ENCODE peak calls at places on chromosome 12, in ten cellular contexts. F, Z, P, J, W, E, O, Q, C and A are unnamed samples.

GRCh38 chr12:110565919-110566871 is 16.9 kb downstream of the PPTC7 start:
- DNase-seq in O (no peak), Z (no peak), J (no peak), E (peak), Q (no peak), W (peak), F (no peak), P (peak), C (peak), A (no peak)

GRCh38 chr12:52662093-52663006 is 10.3 kb upstream of the KRT2 start:
- DNase-seq in C (no peak), F (no peak), O (no peak), W (no peak), Q (no peak), E (no peak), J (no peak), Z (no peak), P (no peak), A (no peak)

GRCh38 chr12:82517027-82517426 is 158.7 kb downstream of the METTL25 start:
- DNase-seq in Q (peak), W (no peak), C (no peak), J (peak), O (no peak), F (peak), Z (peak), E (peak), P (peak), A (no peak)

GRCh38 chr12:123109319-123109772 is 41.5 kb downstream of the PITPNM2 start:
- DNase-seq in P (no peak), C (no peak), Q (no peak), E (no peak), F (no peak), W (no peak), Z (no peak), J (no peak), O (peak), A (no peak)

GRCh38 chr12:113875681-113876080 is 90.4 kb downstream of the RBM19 start:
- DNase-seq in F (peak), O (no peak), W (no peak), Z (no peak), J (no peak), Q (no peak), E (no peak), P (no peak), C (no peak), A (no peak)

GRCh38 chr12:9118161-9118560 is 2.4 kb upstream of the A2M start:
- DNase-seq in E (peak), Z (peak), F (no peak), P (no peak), O (no peak), W (no peak), J (peak), C (no peak), Q (no peak), A (no peak)

GRCh38 chr12:42630323-42630722 is 40.8 kb upstream of the PRICKLE1 start:
- DNase-seq in Z (no peak), E (no peak), O (no peak), W (no peak), Q (no peak), P (no peak), F (no peak), J (no peak), C (no peak), A (no peak)

GRCh38 chr12:66405395-66405794 is 103.1 kb downstream of the HELB start:
- DNase-seq in C (no peak), P (peak), F (peak), Z (no peak), E (peak), J (peak), O (no peak), W (no peak), Q (no peak), A (no peak)

GRCh38 chr12:98440165-98440581 is 75.2 kb upstream of the TMPO start:
- DNase-seq in P (peak), F (peak), W (no peak), E (peak), Q (no peak), J (peak), Z (no peak), O (no peak), C (no peak), A (peak)

GRCh38 chr12:131039551-131039950 is 85.8 kb downstream of the ADGRD1 start:
- DNase-seq in O (peak), Z (no peak), E (no peak), Q (no peak), J (no peak), P (no peak), W (no peak), F (no peak), C (no peak), A (no peak)

GRCh38 chr12:109625131-109625559 is 51.6 kb downstream of the MVK start:
- DNase-seq in Z (no peak), O (no peak), C (no peak), F (peak), P (peak), E (peak), J (peak), Q (no peak), W (no peak), A (no peak)

GRCh38 chr12:65415826-65416225 is 137.3 kb downstream of the MSRB3 start:
- DNase-seq in W (no peak), E (peak), Z (no peak), J (no peak), O (no peak), C (no peak), Q (no peak), F (no peak), P (peak), A (peak)

GRCh38 chr12:108792361-108793292 is 61.3 kb upstream of the CORO1C start:
- DNase-seq in O (no peak), W (no peak), C (no peak), E (no peak), Z (no peak), J (no peak), Q (no peak), F (no peak), P (no peak), A (no peak)

GRCh38 chr12:51415931-51416330 is 8.7 kb upstream of the SLC4A8 start:
- DNase-seq in J (no peak), P (peak), Z (no peak), Q (no peak), C (no peak), O (no peak), F (no peak), W (no peak), E (peak), A (no peak)

GRCh38 chr12:42196728-42197603 is 41.1 kb downstream of the YAF2 start:
- DNase-seq in C (no peak), O (no peak), P (no peak), F (no peak), Q (no peak), J (no peak), Z (no peak), E (no peak), W (no peak), A (no peak)

GRCh38 chr12:120100630-120101029 is 15.9 kb downstream of the RAB35 start:
- DNase-seq in O (peak), E (no peak), P (no peak), W (peak), Q (no peak), C (peak), Z (no peak), F (no peak), J (peak), A (no peak)

GRCh38 chr12:131827961-131828534 is at the start of gene MMP17:
- DNase-seq in P (peak), F (peak), Q (no peak), Z (peak), E (peak), W (no peak), J (peak), C (peak), O (peak), A (no peak)

GRCh38 chr12:94638521-94638920 is 11.8 kb downstream of the TMCC3 start:
- DNase-seq in O (no peak), C (no peak), Q (no peak), W (no peak), E (no peak), Z (no peak), F (no peak), J (no peak), P (no peak), A (no peak)

GRCh38 chr12:65742481-65742971 is 81.8 kb upstream of the HMGA2 start:
- DNase-seq in C (no peak), O (no peak), Q (no peak), F (peak), P (no peak), Z (no peak), W (no peak), J (peak), E (peak), A (no peak)

GRCh38 chr12:52585951-52586350 is 12.3 kb upstream of the KRT74 start:
- DNase-seq in P (no peak), Z (no peak), J (no peak), Q (no peak), F (no peak), C (peak), W (no peak), E (no peak), O (no peak), A (no peak)

GRCh38 chr12:3252416-3252815 is 175.2 kb downstream of the TSPAN9 start:
- DNase-seq in J (peak), E (no peak), F (peak), Q (no peak), W (peak), O (peak), P (no peak), Z (no peak), C (peak), A (no peak)

GRCh38 chr12:587551-588322 is 75.5 kb downstream of the NINJ2 start:
- DNase-seq in C (no peak), O (no peak), Q (no peak), E (no peak), J (no peak), Z (no peak), W (no peak), P (no peak), F (no peak), A (no peak)

GRCh38 chr12:53463802-53464375 is 12.0 kb downstream of the PCBP2 start:
- DNase-seq in C (no peak), Z (no peak), J (no peak), F (no peak), O (no peak), W (no peak), E (no peak), Q (no peak), P (no peak), A (no peak)

GRCh38 chr12:123427036-123427769 is 9.3 kb downstream of the RILPL2 start:
- DNase-seq in W (no peak), O (no peak), E (no peak), P (no peak), Z (peak), Q (peak), J (no peak), F (no peak), C (no peak), A (no peak)

GRCh38 chr12:123094349-123095073 is 56.4 kb downstream of the PITPNM2 start:
- DNase-seq in W (peak), C (no peak), E (peak), P (peak), J (peak), O (no peak), F (peak), Z (no peak), Q (no peak), A (no peak)

GRCh38 chr12:111367661-111368221 is 1.2 kb downstream of the PHETA1 start:
- DNase-seq in C (peak), Q (no peak), W (no peak), Z (no peak), E (no peak), F (peak), P (peak), J (no peak), O (peak), A (no peak)

GRCh38 chr12:78447373-78447772 is 417.2 kb upstream of the SYT1 start:
- DNase-seq in Q (no peak), J (no peak), C (no peak), O (no peak), Z (no peak), P (no peak), F (no peak), W (no peak), E (no peak), A (no peak)

GRCh38 chr12:12784911-12785814 is at the start of gene APOLD1:
- DNase-seq in E (no peak), F (peak), P (no peak), Z (peak), J (no peak), O (no peak), W (no peak), C (no peak), Q (peak), A (no peak)

GRCh38 chr12:120483621-120484020 is 12.3 kb upstream of the DYNLL1 start:
- DNase-seq in Q (no peak), J (no peak), C (no peak), Z (no peak), W (no peak), E (no peak), P (no peak), O (no peak), F (no peak), A (no peak)

GRCh38 chr12:75699728-75700496 is 188.5 kb upstream of the KRR1 start:
- DNase-seq in Z (no peak), E (no peak), F (peak), P (peak), Q (no peak), C (no peak), O (no peak), J (no peak), W (no peak), A (no peak)

GRCh38 chr12:79936670-79937069 is 1.8 kb upstream of the PPP1R12A start:
- DNase-seq in P (no peak), O (no peak), E (no peak), C (no peak), Q (no peak), F (no peak), W (no peak), Z (no peak), J (no peak), A (no peak)

GRCh38 chr12:131883521-131883900 is 10.9 kb upstream of the ULK1 start:
- DNase-seq in F (no peak), C (no peak), Q (no peak), O (no peak), P (peak), J (no peak), E (no peak), Z (no peak), W (no peak), A (no peak)

GRCh38 chr12:98738002-98738401 is 92.9 kb downstream of the APAF1 start:
- DNase-seq in F (no peak), Q (no peak), J (no peak), P (no peak), Z (no peak), W (no peak), O (no peak), C (no peak), E (no peak), A (no peak)

GRCh38 chr12:44960856-44961255 is 84.7 kb upstream of the NELL2 start:
- DNase-seq in Z (no peak), J (no peak), Q (no peak), F (no peak), C (no peak), O (no peak), W (no peak), E (no peak), P (no peak), A (no peak)

GRCh38 chr12:47744005-47744651 is 14.6 kb downstream of the RAPGEF3 start:
- DNase-seq in Z (peak), P (peak), C (peak), J (no peak), Q (peak), F (no peak), E (peak), W (peak), O (peak), A (no peak)

GRCh38 chr12:57576613-57577160 is 14.3 kb upstream of the PIP4K2C start:
- DNase-seq in E (peak), O (no peak), P (peak), J (no peak), F (no peak), C (no peak), Z (no peak), W (no peak), Q (no peak), A (no peak)

GRCh38 chr12:11825278-11825677 is 175.8 kb downstream of the ETV6 start:
- DNase-seq in F (no peak), C (no peak), W (no peak), J (no peak), O (no peak), P (no peak), E (no peak), Q (peak), Z (peak), A (no peak)

GRCh38 chr12:94239332-94239731 is 91.0 kb downstream of the PLXNC1 start:
- DNase-seq in C (no peak), P (no peak), W (no peak), J (no peak), Q (no peak), F (no peak), Z (no peak), E (no peak), O (no peak), A (no peak)

GRCh38 chr12:24025153-24025798 is 75.8 kb upstream of the SOX5 start:
- DNase-seq in O (no peak), Q (no peak), F (peak), W (no peak), E (peak), C (no peak), Z (no peak), J (no peak), P (peak), A (no peak)
- TF ChIP-seq CTCF in O (peak), Q (peak), F (no peak), W (no peak), E (peak), C (peak), Z (peak), J (peak), P (peak), A (peak)

GRCh38 chr12:124772467-124773170 is 91.0 kb downstream of the SCARB1 start:
- DNase-seq in C (no peak), F (no peak), J (no peak), W (no peak), Q (no peak), P (peak), O (no peak), Z (no peak), E (no peak), A (no peak)
- H3K4me3 ChIP-seq in C (no peak), F (no peak), J (no peak), W (no peak), Q (no peak), P (no peak), O (no peak), Z (peak), E (no peak), A (no peak)

GRCh38 chr12:30989754-30990153 is 63.2 kb downstream of the TSPAN11 start:
- DNase-seq in E (peak), C (no peak), Z (peak), W (peak), F (peak), J (no peak), P (peak), Q (peak), O (no peak), A (no peak)
- TF ChIP-seq CTCF in E (no peak), C (no peak), Z (peak), W (peak), F (peak), J (peak), P (peak), Q (peak), O (peak), A (peak)

GRCh38 chr12:2240390-2240789 is 187.6 kb downstream of the CACNA1C start:
- DNase-seq in F (no peak), O (no peak), Q (no peak), P (no peak), Z (no peak), W (no peak), E (no peak), C (no peak), J (no peak), A (no peak)
- H3K4me3 ChIP-seq in F (no peak), O (no peak), Q (no peak), P (no peak), Z (no peak), W (no peak), E (no peak), C (no peak), J (no peak), A (no peak)

GRCh38 chr12:101172316-101172715 is 37.7 kb downstream of the SLC5A8 start:
- DNase-seq in P (no peak), W (no peak), F (peak), Z (peak), Q (peak), O (no peak), E (peak), C (no peak), J (peak), A (no peak)
- TF ChIP-seq CTCF in P (peak), W (no peak), F (peak), Z (peak), Q (peak), O (no peak), E (no peak), C (no peak), J (peak), A (peak)

GRCh38 chr12:104933128-104933527 is 25.0 kb downstream of the SLC41A2 start:
- DNase-seq in P (no peak), F (no peak), O (no peak), C (no peak), J (no peak), Z (no peak), W (no peak), Q (no peak), E (no peak), A (no peak)

GRCh38 chr12:104929368-104929767 is 28.7 kb downstream of the SLC41A2 start:
- DNase-seq in C (no peak), O (no peak), E (no peak), J (no peak), F (no peak), W (no peak), Q (no peak), P (no peak), Z (no peak), A (no peak)

GRCh38 chr12:104928036-104928770 is 29.9 kb downstream of the SLC41A2 start:
- DNase-seq in E (no peak), C (no peak), Q (no peak), O (no peak), P (no peak), W (no peak), Z (no peak), F (no peak), J (peak), A (no peak)

GRCh38 chr12:104930388-104931326 is 27.4 kb downstream of the SLC41A2 start:
- DNase-seq in W (no peak), Z (peak), C (no peak), P (peak), E (peak), O (no peak), F (peak), Q (no peak), J (peak), A (peak)

DNA sequence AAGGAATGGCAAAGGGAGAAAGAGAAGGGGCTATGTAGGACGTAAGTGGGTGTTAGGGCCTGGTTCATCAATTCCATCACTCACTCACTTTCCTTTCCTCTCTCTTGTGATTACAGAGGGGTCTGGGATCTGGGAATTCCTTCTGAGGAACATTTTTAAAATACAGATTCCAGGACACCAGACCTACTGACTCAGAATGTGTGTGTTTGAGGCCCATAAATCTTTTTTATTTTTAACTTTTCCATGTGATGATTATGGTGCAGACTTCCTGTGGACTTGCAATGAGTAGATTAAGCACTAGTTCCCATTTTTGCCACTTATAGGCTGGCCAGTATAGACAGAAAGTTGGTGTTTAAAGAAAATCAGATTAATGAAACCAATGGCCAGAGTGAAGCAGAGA is 28.2 kb downstream of the SLC41A2 start:
- DNase-seq in O (no peak), J (peak), W (no peak), F (no peak), E (no peak), C (no peak), Z (no peak), Q (no peak), P (no peak), A (no peak)
- H3K4me3 ChIP-seq in O (no peak), J (no peak), W (no peak), F (no peak), E (no peak), C (no peak), Z (no peak), Q (no peak), P (no peak), A (no peak)

DNA sequence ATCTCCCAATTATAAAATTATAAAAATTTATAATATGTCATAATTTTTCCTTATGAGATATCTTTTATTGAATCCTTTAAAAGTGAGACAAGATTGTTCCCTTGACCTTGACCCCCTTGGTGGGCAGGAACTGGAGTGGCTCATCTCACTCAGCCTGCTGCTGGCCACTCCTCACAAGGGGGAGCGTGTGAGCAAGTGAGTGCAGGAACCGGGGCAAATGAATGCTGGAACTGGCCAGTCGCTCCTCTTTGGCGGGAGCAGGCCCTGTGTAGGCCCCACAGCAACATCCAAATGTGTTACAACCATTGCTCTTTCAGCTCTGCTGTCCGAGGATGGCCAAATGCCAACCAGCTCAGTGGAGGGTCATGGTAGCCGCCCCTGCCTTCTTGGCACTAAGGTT is 178.8 kb downstream of the ETNK1 start:
- DNase-seq in Z (no peak), E (no peak), W (no peak), O (no peak), J (no peak), Q (no peak), P (no peak), F (peak), C (no peak), A (no peak)
- TF ChIP-seq CTCF in Z (no peak), E (no peak), W (no peak), O (no peak), J (no peak), Q (no peak), P (no peak), F (no peak), C (no peak), A (peak)